ENCODE peak calls at places on chromosomes 16 and 17, in seven cellular contexts. P is glutamatergic neuron, V is AG04450, S is endodermal cell, K is dorsolateral prefrontal cortex, O is nephron progenitor cell, T is B cell. N is an unnamed sample.

GRCh38 chr17:8922451-8922850 is 43.1 kb downstream of the PIK3R5 start:
- DNase-seq in S (no peak), V (peak; percentile 49), P (no peak), K (no peak), T (no peak), O (no peak), N (no peak)

GRCh38 chr16:23149267-23149992 is at the start of gene USP31:
- DNase-seq in S (peak; percentile 99), K (peak; percentile 90), V (peak; percentile 81), O (peak; percentile 93), P (peak; percentile 98), T (peak; percentile 92), N (peak; percentile 92)

GRCh38 chr17:56174421-56174820 is 21.1 kb downstream of the ANKFN1 start:
- DNase-seq in O (no peak), V (no peak), T (no peak), P (no peak), K (no peak), S (no peak), N (no peak)

GRCh38 chr17:78133179-78133951 is 2.8 kb downstream of the TMC8 start:
- DNase-seq in T (peak; percentile 27), P (no peak), O (no peak), V (no peak), S (peak; percentile 64), K (no peak), N (no peak)

GRCh38 chr17:17754719-17755686 is 73.7 kb downstream of the RAI1 start:
- DNase-seq in T (no peak), K (no peak), S (no peak), O (no peak), P (no peak), V (no peak), N (no peak)

GRCh38 chr17:78935419-78936323 is 10.5 kb upstream of the TIMP2 start:
- DNase-seq in P (no peak), S (no peak), K (no peak), O (peak; percentile 37), T (no peak), V (peak; percentile 93), N (no peak)

GRCh38 chr17:16425202-16425601 is 9.8 kb downstream of the TRPV2 start:
- DNase-seq in T (no peak), V (no peak), O (no peak), K (no peak), P (no peak), S (no peak), N (no peak)

GRCh38 chr17:83189673-83190385 is 110.4 kb downstream of the METRNL start:
- DNase-seq in P (no peak), V (peak; percentile 90), O (no peak), T (no peak), S (no peak), K (no peak), N (no peak)

GRCh38 chr16:70290949-70291519 is 1.7 kb upstream of the AARS1 start:
- DNase-seq in O (no peak), V (peak; percentile 27), T (no peak), P (no peak), S (no peak), K (no peak), N (no peak)

GRCh38 chr17:36198831-36199465 is 2.4 kb upstream of the CCL3L1 start:
- DNase-seq in V (no peak), T (no peak), P (no peak), S (peak; percentile 44), K (no peak), O (no peak), N (no peak)

GRCh38 chr16:22623351-22623781 is 112.7 kb downstream of the NPIPB5 start:
- DNase-seq in S (no peak), T (no peak), O (no peak), K (no peak), P (no peak), V (no peak), N (no peak)

GRCh38 chr16:28845173-28846079 is 722 bp downstream of the TUFM start:
- DNase-seq in S (peak; percentile 64), K (no peak), O (no peak), V (no peak), T (no peak), P (no peak), N (peak; percentile 42)

GRCh38 chr16:9090101-9090959 is 1.1 kb upstream of the HAPSTR1 start:
- DNase-seq in K (peak; percentile 24), P (peak; percentile 54), V (no peak), S (peak; percentile 85), T (peak; percentile 69), O (peak; percentile 57), N (peak; percentile 39)

GRCh38 chr17:68349157-68349556 is 57.9 kb downstream of the ARSG start:
- DNase-seq in T (no peak), S (no peak), K (no peak), P (no peak), V (no peak), O (no peak), N (peak; percentile 65)

GRCh38 chr17:68353121-68353521 is 61.8 kb downstream of the ARSG start:
- DNase-seq in S (no peak), T (no peak), P (no peak), K (no peak), V (no peak), O (no peak), N (no peak)

GRCh38 chr17:68352041-68352440 is 60.7 kb downstream of the ARSG start:
- DNase-seq in S (no peak), O (no peak), V (no peak), K (no peak), T (no peak), P (no peak), N (no peak)

GRCh38 chr17:68355093-68355492 is 63.8 kb downstream of the ARSG start:
- DNase-seq in T (no peak), O (no peak), P (no peak), V (no peak), K (no peak), S (no peak), N (no peak)

GRCh38 chr17:68351395-68351794 is 60.1 kb downstream of the ARSG start:
- DNase-seq in K (no peak), P (no peak), T (no peak), V (no peak), S (no peak), O (no peak), N (no peak)
- TF ChIP-seq CTCF in K (no peak), P (no peak), T (no peak), V (no peak), S (no peak), O (no peak), N (no peak)

DNA sequence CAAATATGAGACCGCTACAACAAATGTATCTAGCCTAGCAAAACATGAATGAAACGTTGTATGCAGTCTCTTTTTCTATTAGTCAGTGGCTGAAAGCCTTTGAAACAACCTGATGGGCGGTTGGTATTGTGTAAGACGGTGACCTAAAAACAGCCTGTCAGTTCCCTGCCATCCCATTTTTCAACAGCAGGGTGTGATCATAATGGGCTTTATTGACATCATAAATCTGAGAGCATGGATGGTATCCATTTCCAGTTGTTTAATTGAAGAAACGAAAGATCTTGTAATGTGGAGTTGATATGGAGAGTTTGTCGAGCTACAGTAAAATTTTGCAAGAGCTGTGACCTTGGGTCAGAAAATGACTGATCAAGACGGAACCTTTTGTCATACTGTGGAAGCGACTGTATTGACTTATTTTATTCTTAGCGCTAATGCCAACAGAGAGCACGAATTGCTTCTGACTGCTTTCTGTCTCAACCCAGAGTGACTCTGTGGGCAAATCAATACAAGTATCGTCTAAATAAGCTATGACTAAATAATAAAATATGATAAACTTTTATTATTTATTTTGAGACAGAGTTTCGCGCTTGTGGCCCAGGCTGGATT is 12.3 kb upstream of the MEIOB start:
- DNase-seq in O (no peak), S (no peak), T (no peak), K (no peak), P (no peak), V (no peak), N (no peak)
- TF ChIP-seq CTCF in O (peak; percentile 12), S (peak; percentile 57), T (no peak), K (no peak), P (peak; percentile 59), V (peak; percentile 19), N (no peak)

GRCh38 chr16:85239239-85239638 is 127.0 kb upstream of the CIBAR2 start:
- DNase-seq in T (no peak), V (no peak), S (peak; percentile 58), K (no peak), O (no peak), P (no peak), N (no peak)

GRCh38 chr16:85239871-85240270 is 127.6 kb upstream of the CIBAR2 start:
- DNase-seq in K (no peak), T (no peak), O (no peak), S (no peak), P (no peak), V (no peak), N (no peak)

GRCh38 chr16:85235988-85236831 is 123.9 kb upstream of the CIBAR2 start:
- DNase-seq in S (no peak), V (no peak), O (no peak), T (peak; percentile 66), P (no peak), K (no peak), N (peak; percentile 71)

GRCh38 chr16:85237817-85238216 is 125.5 kb upstream of the CIBAR2 start:
- DNase-seq in K (no peak), V (no peak), P (no peak), O (no peak), T (no peak), S (no peak), N (no peak)

DNA sequence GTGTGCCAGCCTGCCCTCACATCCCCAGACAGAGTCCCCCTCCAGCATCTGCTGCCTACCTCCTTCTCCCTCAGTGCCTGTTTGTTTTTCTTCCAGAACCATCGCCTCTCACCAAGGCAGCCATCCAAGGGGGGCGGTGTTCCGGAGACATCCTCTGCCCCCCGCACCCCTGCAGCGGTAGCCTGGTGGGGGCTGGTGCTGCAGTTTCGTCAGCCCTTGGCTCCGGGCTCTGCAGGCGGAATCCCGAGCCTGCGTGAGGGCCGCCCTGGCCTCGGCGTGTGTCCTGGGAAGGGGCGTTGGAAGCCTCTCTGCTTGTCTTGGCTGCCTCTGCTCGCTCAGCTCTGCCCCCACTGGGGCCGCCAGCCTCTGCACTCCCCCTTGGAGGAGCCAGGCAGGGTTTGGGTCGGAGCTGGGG is 126.0 kb upstream of the CIBAR2 start:
- DNase-seq in V (peak; percentile 93), K (no peak), T (no peak), O (peak; percentile 51), S (peak; percentile 88), P (peak; percentile 64), N (no peak)
- TF ChIP-seq CTCF in V (peak; percentile 51), K (no peak), T (no peak), O (peak; percentile 13), S (peak; percentile 61), P (no peak), N (no peak)

DNA sequence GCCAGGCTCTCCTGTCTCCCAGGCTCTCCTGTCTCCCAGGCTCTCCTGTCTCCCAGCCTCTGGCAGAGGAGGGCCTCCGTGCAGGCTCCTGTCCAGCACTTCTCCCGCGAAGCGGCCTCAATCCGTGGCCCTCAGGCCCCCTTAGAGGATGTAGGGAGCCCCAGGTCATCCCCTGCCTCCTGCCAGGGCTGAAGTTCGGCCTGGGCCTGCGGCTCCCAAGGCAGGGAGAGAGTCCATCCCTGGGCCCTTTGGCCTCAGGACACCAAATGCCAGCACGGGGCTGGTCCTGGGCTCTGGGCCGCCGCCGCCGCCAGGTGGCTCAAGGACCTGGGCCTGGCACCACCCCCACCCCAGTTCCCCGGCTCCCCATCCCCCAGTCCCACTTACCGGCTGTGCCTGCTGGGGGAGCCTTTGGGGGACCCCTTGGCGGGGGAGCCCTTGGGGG is 370 bp downstream of the EVPL start:
- DNase-seq in T (no peak), P (no peak), S (no peak), V (no peak), K (no peak), O (no peak), N (no peak)
- TF ChIP-seq CTCF in T (no peak), P (no peak), S (no peak), V (no peak), K (no peak), O (no peak), N (no peak)

N was measured in GM10248.